ENCODE peak calls at places on chromosomes 13 and 19, in ten cellular contexts. P, L, T, S, D, Q, N, O, X and R are unnamed samples.

GRCh38 chr19:991174-991931 is 7.2 kb downstream of the WDR18 start:
- DNase-seq in P (peak; percentile 87), L (no peak), T (peak; percentile 69), S (no peak), D (no peak), Q (no peak), N (peak; percentile 37), O (peak; percentile 69), X (peak; percentile 41), R (peak; percentile 87)

GRCh38 chr19:35513975-35514809 is 743 bp upstream of the DMKN start:
- DNase-seq in P (no peak), L (no peak), T (peak; percentile 53), S (no peak), D (no peak), Q (no peak), N (no peak), O (no peak), X (no peak), R (no peak)

GRCh38 chr19:51572908-51573307 is 1.8 kb downstream of the ZNF175 start:
- DNase-seq in P (no peak), L (no peak), T (no peak), S (no peak), D (no peak), Q (no peak), N (no peak), O (no peak), X (no peak), R (no peak)

GRCh38 chr13:44273991-44274810 is 99.4 kb upstream of the SERP2 start:
- DNase-seq in P (no peak), L (no peak), T (no peak), S (no peak), D (no peak), Q (no peak), N (no peak), O (no peak), X (no peak), R (no peak)

GRCh38 chr19:37909661-37910199 is 2.7 kb downstream of the SIPA1L3 start:
- DNase-seq in P (peak; percentile 3), L (no peak), T (no peak), S (no peak), D (no peak), Q (no peak), N (no peak), O (no peak), X (no peak), R (no peak)

GRCh38 chr19:51093066-51093465 is 10.4 kb upstream of the KLK14 start:
- DNase-seq in P (no peak), L (no peak), T (no peak), S (no peak), D (no peak), Q (no peak), N (no peak), O (no peak), X (no peak), R (no peak)

GRCh38 chr19:15419413-15420025 is 731 bp upstream of the AKAP8L start:
- DNase-seq in P (peak; percentile 57), L (no peak), T (no peak), S (no peak), D (no peak), Q (no peak), N (no peak), O (no peak), X (peak; percentile 17), R (no peak)

GRCh38 chr19:36111200-36111539 is 227 bp downstream of the OVOL3 start:
- DNase-seq in P (no peak), L (no peak), T (no peak), S (no peak), D (no peak), Q (no peak), N (no peak), O (no peak), X (no peak), R (peak; percentile 26)

GRCh38 chr13:20401586-20401957 is 124.1 kb downstream of the CRYL1 start:
- DNase-seq in P (no peak), L (no peak), T (no peak), S (no peak), D (peak; percentile 27), Q (no peak), N (no peak), O (no peak), X (no peak), R (no peak)

GRCh38 chr13:39484506-39485313 is 118.3 kb downstream of the LHFPL6 start:
- DNase-seq in P (no peak), L (no peak), T (no peak), S (no peak), D (no peak), Q (no peak), N (no peak), O (no peak), X (no peak), R (no peak)

DNA sequence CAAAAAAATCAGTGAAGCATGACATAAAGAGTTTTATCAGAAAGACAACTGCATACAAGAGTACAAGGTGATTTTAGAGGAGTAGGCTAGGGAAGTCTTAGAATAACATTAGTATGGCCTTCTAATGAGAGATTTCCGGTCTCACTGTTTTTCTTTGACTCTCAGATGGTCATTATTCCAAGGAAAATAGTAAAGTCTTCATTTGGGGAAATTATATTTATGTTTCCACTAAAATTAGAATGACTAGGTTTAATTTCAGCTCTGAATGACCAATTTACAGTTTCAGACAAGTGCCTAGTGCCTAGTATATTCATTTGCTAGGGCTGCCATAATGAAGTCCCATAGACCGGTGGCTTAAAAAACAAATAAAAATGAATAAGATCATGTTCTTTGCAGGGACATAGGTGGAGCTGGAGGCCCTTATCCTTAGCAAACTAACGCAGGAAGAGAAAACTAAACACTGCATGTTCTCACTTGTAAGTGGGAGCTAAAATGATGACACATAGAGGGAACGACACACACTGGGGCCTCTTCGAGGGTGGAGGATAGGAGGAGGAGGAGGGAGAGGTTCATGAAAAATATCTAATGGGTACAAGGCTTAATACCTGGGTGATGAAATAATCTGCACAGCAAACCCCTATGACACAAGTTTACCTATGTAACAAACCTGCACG is 303.1 kb downstream of the PCDH9 start:
- DNase-seq in P (no peak), L (no peak), T (no peak), S (no peak), D (no peak), Q (no peak), N (no peak), O (no peak), X (no peak), R (no peak)
- TF ChIP-seq CTCF in P (no peak), L (no peak), T (no peak), S (no peak), D (no peak), Q (no peak), N (no peak), O (no peak), X (no peak), R (no peak)

DNA sequence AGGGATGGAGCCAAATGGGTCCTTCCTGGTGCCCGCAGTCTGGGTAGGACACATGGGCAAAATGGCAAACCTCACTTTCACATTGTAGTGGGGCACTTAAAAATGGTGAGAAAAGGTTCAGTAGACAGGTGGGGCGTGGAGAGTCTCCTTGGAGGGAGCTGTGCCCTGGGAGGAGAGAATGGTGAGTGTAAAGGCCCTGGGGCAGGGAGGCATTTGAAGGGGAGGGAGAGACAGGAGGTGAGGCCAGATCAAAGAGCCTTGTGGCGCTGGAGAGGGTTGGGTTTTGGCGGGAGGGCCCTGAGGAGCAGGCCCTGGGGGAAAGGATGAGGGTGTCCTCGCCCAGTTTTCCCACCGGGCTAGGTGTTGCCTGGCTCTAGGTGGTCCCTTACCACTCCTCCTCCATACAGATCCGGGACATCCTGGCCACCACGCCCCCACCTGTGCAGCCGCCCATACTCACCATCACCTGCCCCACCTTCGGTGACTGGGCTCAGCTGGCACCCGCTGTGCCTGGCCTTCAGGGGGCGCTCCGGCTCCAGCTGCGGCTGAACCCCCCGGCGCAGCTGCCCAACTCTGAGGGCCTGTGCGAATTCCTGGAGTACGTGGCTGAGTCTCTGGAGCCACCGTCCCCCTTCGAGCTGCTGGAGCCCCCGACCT is 6.3 kb downstream of the MAP1S start:
- DNase-seq in P (no peak), L (no peak), T (no peak), S (no peak), D (no peak), Q (no peak), N (no peak), O (no peak), X (no peak), R (peak; percentile 29)
- TF ChIP-seq CTCF in P (no peak), L (peak; percentile 17), T (peak; percentile 21), S (peak; percentile 44), D (peak; percentile 55), Q (peak; percentile 41), N (peak; percentile 15), O (peak; percentile 39), X (peak; percentile 42), R (peak; percentile 70)

GRCh38 chr13:42216422-42216735 is 55.6 kb upstream of the AKAP11 start:
- DNase-seq in P (no peak), L (no peak), T (no peak), S (no peak), D (no peak), Q (no peak), N (no peak), O (no peak), X (no peak), R (no peak)

GRCh38 chr13:42219051-42219450 is 52.9 kb upstream of the AKAP11 start:
- DNase-seq in P (no peak), L (no peak), T (no peak), S (no peak), D (no peak), Q (no peak), N (no peak), O (no peak), X (no peak), R (no peak)

GRCh38 chr13:42218576-42218975 is 53.4 kb upstream of the AKAP11 start:
- DNase-seq in P (no peak), L (no peak), T (no peak), S (no peak), D (no peak), Q (no peak), N (no peak), O (no peak), X (no peak), R (no peak)

GRCh38 chr13:42214445-42214844 is 57.5 kb upstream of the AKAP11 start:
- DNase-seq in P (no peak), L (no peak), T (no peak), S (no peak), D (no peak), Q (no peak), N (no peak), O (no peak), X (no peak), R (no peak)

GRCh38 chr13:42215578-42216421 is 56.2 kb upstream of the AKAP11 start:
- DNase-seq in P (no peak), L (no peak), T (peak; percentile 14), S (peak; percentile 28), D (no peak), Q (peak; percentile 22), N (no peak), O (no peak), X (peak; percentile 51), R (peak; percentile 12)
- TF ChIP-seq CTCF in P (no peak), L (peak; percentile 38), T (peak; percentile 45), S (peak; percentile 66), D (peak; percentile 71), Q (peak; percentile 57), N (no peak), O (peak; percentile 18), X (peak; percentile 58), R (peak; percentile 40)

DNA sequence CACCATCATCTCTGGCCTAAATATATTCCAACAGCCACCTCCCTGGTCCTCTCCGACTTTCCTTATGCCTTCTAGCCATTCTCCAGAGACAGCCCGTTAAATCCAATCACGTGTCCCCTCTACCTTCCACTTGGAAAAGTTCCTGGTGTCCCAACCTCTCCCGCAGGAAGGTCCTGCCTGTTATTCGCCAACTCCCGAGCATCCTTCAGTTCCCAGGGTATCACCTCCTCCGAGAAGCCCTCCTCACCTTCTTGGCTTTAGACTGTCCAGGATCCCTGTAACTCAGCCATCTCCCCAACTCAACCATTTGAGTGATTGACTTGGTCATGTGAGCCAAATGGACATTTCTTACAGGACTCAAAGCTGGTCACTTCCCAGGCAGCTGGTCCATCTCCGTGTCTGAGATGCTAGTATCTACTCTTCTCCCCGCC is 28.1 kb upstream of the NANOS3 start:
- DNase-seq in P (no peak), L (no peak), T (no peak), S (no peak), D (no peak), Q (no peak), N (no peak), O (no peak), X (no peak), R (no peak)
- TF ChIP-seq CTCF in P (no peak), L (no peak), T (no peak), S (no peak), D (no peak), Q (no peak), N (no peak), O (no peak), X (no peak), R (no peak)